ENCODE peak calls at places on chromosomes 1 and 21, in ten cellular contexts. T is mammary epithelial cell; K is KBM-7; N is ovary; H is hepatocyte; E is CD4-positive, CD25-positive, alpha-beta regulatory T cell; V is Kasumi-1; R is heart left ventricle; I is CD8-positive, alpha-beta memory T cell; L is NCI-H1092 treated with DMSO at 0.1 percent for 48 hours. B is an unnamed sample.

GRCh38 chr1:189180057-189180456 is 1297.6 kb downstream of the BRINP3 start:
- DNase-seq in T (no peak), K (no peak), N (no peak), H (no peak), E (no peak), V (no peak), R (no peak), I (no peak), L (no peak), B (no peak)

GRCh38 chr1:9145021-9145668 is 16.2 kb upstream of the GPR157 start:
- DNase-seq in T (peak), K (no peak), N (peak), H (peak), E (no peak), V (no peak), R (no peak), I (no peak), L (no peak), B (no peak)

GRCh38 chr1:153361129-153362109 is 3.8 kb downstream of the S100A9 start:
- DNase-seq in T (no peak), K (no peak), N (no peak), H (no peak), E (no peak), V (no peak), R (no peak), I (no peak), L (no peak), B (no peak)

GRCh38 chr21:42781150-42781980 is 98.0 kb downstream of the WDR4 start:
- DNase-seq in T (peak), K (no peak), N (peak), H (peak), E (no peak), V (no peak), R (peak), I (no peak), L (peak), B (no peak)

GRCh38 chr1:169941982-169942830 is 48.5 kb upstream of the SCYL3 start:
- DNase-seq in T (no peak), K (no peak), N (no peak), H (peak), E (no peak), V (no peak), R (no peak), I (no peak), L (no peak), B (no peak)

GRCh38 chr1:198162091-198162767 is 5.4 kb downstream of the NEK7 start:
- DNase-seq in T (no peak), K (peak), N (no peak), H (peak), E (no peak), V (peak), R (no peak), I (no peak), L (no peak), B (no peak)

GRCh38 chr1:214476958-214477870 is 74.2 kb downstream of the PTPN14 start:
- DNase-seq in T (peak), K (no peak), N (no peak), H (no peak), E (no peak), V (no peak), R (no peak), I (no peak), L (no peak), B (no peak)

GRCh38 chr1:119480175-119480574 is 26.8 kb upstream of the HSD3B1 start:
- DNase-seq in T (no peak), K (no peak), N (no peak), H (no peak), E (no peak), V (no peak), R (no peak), I (no peak), L (no peak), B (no peak)

GRCh38 chr1:241808265-241808664 is 39.7 kb upstream of the EXO1 start:
- DNase-seq in T (no peak), K (no peak), N (no peak), H (peak), E (no peak), V (no peak), R (no peak), I (no peak), L (no peak), B (no peak)

GRCh38 chr1:164838786-164839185 is 279.8 kb downstream of the PBX1 start:
- DNase-seq in T (peak), K (no peak), N (no peak), H (no peak), E (no peak), V (no peak), R (no peak), I (no peak), L (no peak), B (no peak)